ENCODE peak calls at places on chromosome 1, in seven cellular contexts. Z is colonic mucosa; F is NT2/D1; V is aorta; C is CD4-positive, CD25-positive, alpha-beta regulatory T cell; R is ovary; E is PC-9. W is an unnamed sample.

GRCh38 chr1:67735806-67736627 is 51.0 kb downstream of the GADD45A start:
- DNase-seq in Z (peak; percentile 85), F (no peak), V (peak; percentile 88), C (peak; percentile 92), R (peak; percentile 83), E (peak; percentile 71), W (peak; percentile 26)

GRCh38 chr1:204127597-204128242 is 24.1 kb downstream of the ETNK2 start:
- DNase-seq in Z (peak; percentile 60), F (peak; percentile 70), V (peak; percentile 89), C (no peak), R (peak; percentile 43), E (peak; percentile 58), W (peak; percentile 81)

GRCh38 chr1:206505702-206506375 is 1.5 kb upstream of the RASSF5 start:
- DNase-seq in Z (no peak), F (no peak), V (peak; percentile 28), C (no peak), R (no peak), E (no peak), W (no peak)

GRCh38 chr1:221337106-221337505 is 404.8 kb downstream of the DUSP10 start:
- DNase-seq in Z (no peak), F (no peak), V (no peak), C (no peak), R (no peak), E (no peak), W (no peak)

GRCh38 chr1:68230901-68231626 is 1.3 kb downstream of the WLS start:
- DNase-seq in Z (peak; percentile 47), F (no peak), V (peak; percentile 79), C (no peak), R (peak; percentile 48), E (no peak), W (peak; percentile 8)

GRCh38 chr1:103058393-103058792 is 49.9 kb downstream of the COL11A1 start:
- DNase-seq in Z (no peak), F (no peak), V (no peak), C (no peak), R (no peak), E (no peak), W (no peak)

GRCh38 chr1:26696645-26697440 is 1.0 kb downstream of the ARID1A start:
- DNase-seq in Z (peak; percentile 32), F (no peak), V (peak; percentile 85), C (peak; percentile 59), R (peak; percentile 30), E (no peak), W (peak; percentile 18)

GRCh38 chr1:159921700-159922498 is 3.4 kb downstream of the TAGLN2 start:
- DNase-seq in Z (no peak), F (no peak), V (peak; percentile 80), C (peak; percentile 59), R (no peak), E (no peak), W (peak; percentile 43)

GRCh38 chr1:54249798-54250497 is 50.0 kb downstream of the MRPL37 start:
- DNase-seq in Z (no peak), F (peak; percentile 54), V (no peak), C (no peak), R (no peak), E (peak; percentile 67), W (no peak)

GRCh38 chr1:202563818-202564217 is 146.4 kb downstream of the SYT2 start:
- DNase-seq in Z (no peak), F (no peak), V (no peak), C (no peak), R (no peak), E (no peak), W (no peak)

GRCh38 chr1:161068306-161069200 is 1.1 kb downstream of the ARHGAP30 start:
- DNase-seq in Z (peak; percentile 67), F (no peak), V (peak; percentile 81), C (peak; percentile 95), R (no peak), E (no peak), W (no peak)

GRCh38 chr1:178869114-178869697 is 1.7 kb downstream of the ANGPTL1 start:
- DNase-seq in Z (no peak), F (peak; percentile 27), V (no peak), C (no peak), R (no peak), E (no peak), W (no peak)

DNA sequence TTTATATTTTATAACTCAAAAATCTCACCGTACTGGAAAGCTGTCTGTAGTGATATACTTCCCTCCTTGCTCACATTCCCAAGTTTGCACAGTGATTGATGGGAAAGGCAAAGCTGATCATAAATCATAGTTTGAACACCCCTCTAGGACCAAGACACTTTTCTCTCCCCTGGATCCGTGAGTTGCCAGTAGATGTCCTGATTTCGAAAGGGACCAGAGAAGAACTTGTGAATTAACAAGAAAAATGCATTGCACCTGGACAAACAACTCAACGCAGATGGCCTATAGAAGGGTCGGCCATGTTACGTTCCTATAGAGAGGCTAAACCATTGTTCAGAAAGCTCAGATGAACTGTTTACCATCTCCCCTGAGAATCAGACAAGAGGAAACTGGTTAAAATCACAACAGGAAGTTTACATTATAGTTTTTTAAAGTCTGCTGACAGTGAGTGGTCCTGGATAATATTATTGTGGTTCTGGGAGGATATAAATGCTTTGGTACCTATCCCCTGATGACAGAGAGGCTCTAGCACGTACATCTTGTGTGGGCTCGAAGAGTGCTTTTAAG is 124.0 kb upstream of the SLC45A1 start:
- DNase-seq in Z (no peak), F (no peak), V (no peak), C (no peak), R (no peak), E (no peak), W (no peak)
- H3K4me1 ChIP-seq in Z (no peaks in the 10 kb centered on the region), F (peaks cover 7% of the 10 kb centered on the region), V (peaks cover 3% of the 10 kb centered on the region), C (peaks cover 10% of the 10 kb centered on the region), R (peaks cover 8% of the 10 kb centered on the region), E (peaks cover 72% of the 10 kb centered on the region), W (no peaks in the 10 kb centered on the region)

GRCh38 chr1:151990058-151990855 is 3.4 kb downstream of the S100A10 start:
- DNase-seq in Z (no peak), F (no peak), V (no peak), C (no peak), R (no peak), E (peak; percentile 83), W (no peak)

GRCh38 chr1:151992345-151993083 is 1.1 kb downstream of the S100A10 start:
- DNase-seq in Z (peak; percentile 92), F (no peak), V (peak; percentile 91), C (peak; percentile 18), R (peak; percentile 73), E (peak; percentile 99), W (peak; percentile 51)

GRCh38 chr1:151993084-151993733 is 450 bp downstream of the S100A10 start:
- DNase-seq in Z (peak; percentile 63), F (no peak), V (peak; percentile 83), C (peak; percentile 69), R (peak; percentile 34), E (no peak), W (no peak)

GRCh38 chr1:151990856-151991198 is 2.8 kb downstream of the S100A10 start:
- DNase-seq in Z (peak; percentile 87), F (no peak), V (no peak), C (no peak), R (peak; percentile 50), E (peak; percentile 69), W (peak; percentile 34)

DNA sequence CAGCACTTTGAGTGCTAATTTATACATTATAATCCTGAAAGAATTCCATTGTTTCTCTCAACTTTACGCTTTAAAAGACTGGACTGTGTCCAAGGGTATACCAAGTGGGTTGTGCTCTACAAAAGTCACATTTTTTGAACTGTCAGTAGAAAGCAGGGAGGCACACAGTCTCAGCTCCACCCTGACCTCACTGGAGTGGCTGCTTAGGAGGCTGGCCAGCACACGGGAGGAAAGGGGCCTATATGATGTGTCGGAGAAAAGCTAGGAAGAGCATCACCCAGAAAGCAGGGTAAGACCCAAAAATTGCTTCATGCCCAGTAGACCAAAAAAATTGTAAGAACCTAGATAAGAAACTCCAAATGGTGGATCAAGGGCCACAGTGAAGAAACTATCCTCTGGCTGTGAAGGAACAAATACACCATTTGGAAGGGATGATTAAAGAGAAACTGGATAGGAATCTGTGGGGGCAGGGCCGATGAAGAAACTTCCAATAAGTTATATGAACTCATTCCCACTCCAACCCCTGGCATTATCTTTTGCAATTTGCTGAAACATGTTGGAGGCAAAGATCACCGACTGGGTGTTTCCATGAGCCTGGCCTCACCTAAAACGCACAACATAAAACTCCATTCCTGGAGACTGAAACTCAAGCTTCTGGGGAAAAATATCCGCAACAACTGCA is 1.9 kb downstream of the S100A10 start:
- DNase-seq in Z (no peak), F (no peak), V (no peak), C (no peak), R (no peak), E (peak; percentile 34), W (no peak)
- H3K4me1 ChIP-seq in Z (peaks cover 30% of the 10 kb centered on the region), F (peaks cover 6% of the 10 kb centered on the region), V (peaks cover 15% of the 10 kb centered on the region), C (peaks cover 61% of the 10 kb centered on the region), R (peaks cover 23% of the 10 kb centered on the region), E (peaks cover 75% of the 10 kb centered on the region), W (peaks cover 22% of the 10 kb centered on the region)

GRCh38 chr1:77977989-77978292 is 931 bp downstream of the FUBP1 start:
- DNase-seq in Z (no peak), F (no peak), V (no peak), C (no peak), R (no peak), E (no peak), W (no peak)
- H3K4me1 ChIP-seq in Z (peaks cover 14% of the 10 kb centered on the region), F (no peaks in the 10 kb centered on the region), V (no peaks in the 10 kb centered on the region), C (peaks cover 63% of the 10 kb centered on the region), R (peaks cover 4% of the 10 kb centered on the region), E (peaks cover 36% of the 10 kb centered on the region), W (no peaks in the 10 kb centered on the region)

GRCh38 chr1:227733751-227734545 is 1.2 kb downstream of the JMJD4 start:
- DNase-seq in Z (no peak), F (no peak), V (peak; percentile 71), C (no peak), R (no peak), E (peak; percentile 50), W (no peak)
- H3K4me1 ChIP-seq in Z (peaks cover 12% of the 10 kb centered on the region), F (peaks cover 25% of the 10 kb centered on the region), V (no peaks in the 10 kb centered on the region), C (peaks cover 35% of the 10 kb centered on the region), R (peaks cover 33% of the 10 kb centered on the region), E (peaks cover 17% of the 10 kb centered on the region), W (peaks cover 4% of the 10 kb centered on the region)

W was measured in BE2C.